ENCODE peak calls at places on chromosome 3, in nine cellular contexts. Y is stimulated activated CD4-positive, alpha-beta T cell treated with anti-CD3 and anti-CD28 coated beads, Interleukin-2, amount 100 ng/mL, for 48 hours; V is iris pigment epithelial cell; P is EL; J is T-helper 1 cell; D is LoVo; C is NCI-H345; B is RCC 7860; S is NCI-H1694. H is an unnamed sample.

GRCh38 chr3:25820372-25820771 is 30.5 kb downstream of the OXSM start:
- DNase-seq in Y (no peak), V (peak), P (peak), J (no peak), D (no peak), C (peak), B (peak), S (no peak), H (no peak)

GRCh38 chr3:152083058-152083457 is 185.7 kb upstream of the MBNL1 start:
- DNase-seq in Y (no peak), V (no peak), P (no peak), J (no peak), D (no peak), C (peak), B (no peak), S (no peak), H (peak)

GRCh38 chr3:126851934-126852333 is 131.0 kb upstream of the PLXNA1 start:
- DNase-seq in Y (no peak), V (no peak), P (no peak), J (no peak), D (no peak), C (no peak), B (no peak), S (no peak), H (no peak)

GRCh38 chr3:104673981-104674380 is 692.7 kb upstream of the ALCAM start:
- DNase-seq in Y (no peak), V (peak), P (peak), J (no peak), D (no peak), C (no peak), B (no peak), S (no peak), H (no peak)

GRCh38 chr3:108495717-108496116 is 14.7 kb downstream of the MYH15 start:
- DNase-seq in Y (no peak), V (no peak), P (no peak), J (no peak), D (no peak), C (no peak), B (no peak), S (no peak), H (no peak)

GRCh38 chr3:149480326-149481017 is 6.0 kb downstream of the TM4SF4 start:
- DNase-seq in Y (peak), V (peak), P (peak), J (peak), D (peak), C (peak), B (peak), S (no peak), H (peak)

GRCh38 chr3:25424238-25425013 is 3.6 kb upstream of the RARB start:
- DNase-seq in Y (no peak), V (peak), P (peak), J (no peak), D (no peak), C (no peak), B (no peak), S (no peak), H (no peak)

GRCh38 chr3:138513073-138513843 is 78.8 kb downstream of the ESYT3 start:
- DNase-seq in Y (no peak), V (no peak), P (no peak), J (peak), D (no peak), C (no peak), B (no peak), S (no peak), H (no peak)

GRCh38 chr3:46214751-46215352 is 6.7 kb upstream of the CCR1 start:
- DNase-seq in Y (no peak), V (no peak), P (peak), J (peak), D (peak), C (peak), B (no peak), S (no peak), H (peak)

GRCh38 chr3:44983413-44984040 is 7.5 kb downstream of the EXOSC7 start:
- DNase-seq in Y (no peak), V (no peak), P (no peak), J (no peak), D (no peak), C (no peak), B (no peak), S (no peak), H (no peak)

GRCh38 chr3:3068358-3068881 is 41.8 kb downstream of the IL5RA start:
- DNase-seq in Y (no peak), V (no peak), P (no peak), J (no peak), D (no peak), C (no peak), B (no peak), S (no peak), H (no peak)

GRCh38 chr3:110579841-110580550 is 491.6 kb upstream of the NECTIN3 start:
- DNase-seq in Y (no peak), V (peak), P (peak), J (no peak), D (no peak), C (no peak), B (no peak), S (no peak), H (no peak)

GRCh38 chr3:119239421-119239820 is 1.3 kb downstream of the B4GALT4 start:
- DNase-seq in Y (no peak), V (no peak), P (peak), J (no peak), D (no peak), C (no peak), B (no peak), S (no peak), H (no peak)

GRCh38 chr3:137460944-137461343 is 303.2 kb upstream of the SOX14 start:
- DNase-seq in Y (no peak), V (no peak), P (no peak), J (no peak), D (no peak), C (peak), B (no peak), S (no peak), H (no peak)

GRCh38 chr3:188345223-188345622 is 191.3 kb downstream of the LPP start:
- DNase-seq in Y (no peak), V (peak), P (peak), J (no peak), D (no peak), C (no peak), B (peak), S (no peak), H (no peak)

GRCh38 chr3:187223799-187224198 is 26.5 kb downstream of the RTP1 start:
- DNase-seq in Y (no peak), V (peak), P (peak), J (no peak), D (peak), C (no peak), B (no peak), S (no peak), H (peak)

GRCh38 chr3:105473521-105474223 is 107.0 kb downstream of the ALCAM start:
- DNase-seq in Y (no peak), V (peak), P (peak), J (no peak), D (no peak), C (no peak), B (peak), S (no peak), H (no peak)

GRCh38 chr3:157201648-157202278 is 41.8 kb upstream of the CCNL1 start:
- DNase-seq in Y (no peak), V (peak), P (peak), J (peak), D (peak), C (peak), B (peak), S (peak), H (peak)

GRCh38 chr3:71446260-71446659 is 137.3 kb downstream of the FOXP1 start:
- DNase-seq in Y (no peak), V (no peak), P (no peak), J (no peak), D (no peak), C (no peak), B (no peak), S (no peak), H (no peak)

GRCh38 chr3:69085543-69086132 is 901 bp downstream of the ARL6IP5 start:
- DNase-seq in Y (no peak), V (peak), P (peak), J (no peak), D (no peak), C (peak), B (no peak), S (no peak), H (no peak)

GRCh38 chr3:36663666-36664291 is 100.6 kb downstream of the DCLK3 start:
- DNase-seq in Y (no peak), V (peak), P (no peak), J (no peak), D (no peak), C (no peak), B (peak), S (no peak), H (no peak)

GRCh38 chr3:140343709-140344417 is 334.0 kb upstream of the TRIM42 start:
- DNase-seq in Y (no peak), V (no peak), P (no peak), J (no peak), D (no peak), C (peak), B (no peak), S (peak), H (no peak)

GRCh38 chr3:98725352-98725751 is 37.8 kb upstream of the ST3GAL6 start:
- DNase-seq in Y (no peak), V (no peak), P (no peak), J (no peak), D (no peak), C (no peak), B (no peak), S (no peak), H (no peak)

GRCh38 chr3:57816471-57817105 is 60.5 kb downstream of the SLMAP start:
- DNase-seq in Y (no peak), V (no peak), P (peak), J (no peak), D (no peak), C (no peak), B (no peak), S (no peak), H (no peak)

H was measured in NCI-H2107.